ENCODE peak calls at places on chromosomes 5 and 9, in nine cellular contexts. One of them, this sample, is unnamed.
A peak's percentile ranks its signal among the peaks of the same experiment; 100 is the strongest.

GRCh38 chr5:93092349-93093105 is 488.5 kb downstream of the NR2F1-AS1 start:
- DNase-seq in activated CD4-positive, CD25-positive, alpha-beta regulatory T cell treated with anti-CD3 and anti-CD28 coated beads, Interleukin-2, amount 50 U/mL, for 16 hours: no peak
- DNase-seq in activated T-helper 1 cell treated with Interleukin-2 at 50 U/mL for 16 hours: no peak
- DNase-seq in activated naive CD4-positive, alpha-beta T cell: no peak
- DNase-seq in fibroblast of lung: peak; percentile 74
- DNase-seq in epithelial cell of proximal tubule: peak; percentile 3
- DNase-seq in T-helper 9 cell: no peak
- DNase-seq in endothelial cell: no peak
- DNase-seq in immature natural killer cell: no peak
- DNase-seq in this sample: no peak

GRCh38 chr5:112876362-112876761 is 15.3 kb downstream of the SRP19 start:
- DNase-seq in activated CD4-positive, CD25-positive, alpha-beta regulatory T cell treated with anti-CD3 and anti-CD28 coated beads, Interleukin-2, amount 50 U/mL, for 16 hours: no peak
- DNase-seq in activated T-helper 1 cell treated with Interleukin-2 at 50 U/mL for 16 hours: no peak
- DNase-seq in activated naive CD4-positive, alpha-beta T cell: no peak
- DNase-seq in fibroblast of lung: no peak
- DNase-seq in epithelial cell of proximal tubule: no peak
- DNase-seq in T-helper 9 cell: no peak
- DNase-seq in endothelial cell: no peak
- DNase-seq in immature natural killer cell: no peak
- DNase-seq in this sample: no peak

GRCh38 chr9:101028346-101029299 is at the start of gene PLPPR1:
- DNase-seq in activated CD4-positive, CD25-positive, alpha-beta regulatory T cell treated with anti-CD3 and anti-CD28 coated beads, Interleukin-2, amount 50 U/mL, for 16 hours: no peak
- DNase-seq in activated T-helper 1 cell treated with Interleukin-2 at 50 U/mL for 16 hours: no peak
- DNase-seq in activated naive CD4-positive, alpha-beta T cell: no peak
- DNase-seq in fibroblast of lung: peak; percentile 4
- DNase-seq in epithelial cell of proximal tubule: no peak
- DNase-seq in T-helper 9 cell: no peak
- DNase-seq in endothelial cell: peak; percentile 66
- DNase-seq in immature natural killer cell: no peak
- DNase-seq in this sample: no peak

GRCh38 chr9:134484479-134484878 is 157.1 kb upstream of the COL5A1 start:
- DNase-seq in activated CD4-positive, CD25-positive, alpha-beta regulatory T cell treated with anti-CD3 and anti-CD28 coated beads, Interleukin-2, amount 50 U/mL, for 16 hours: no peak
- DNase-seq in activated T-helper 1 cell treated with Interleukin-2 at 50 U/mL for 16 hours: no peak
- DNase-seq in activated naive CD4-positive, alpha-beta T cell: no peak
- DNase-seq in fibroblast of lung: no peak
- DNase-seq in epithelial cell of proximal tubule: no peak
- DNase-seq in T-helper 9 cell: no peak
- DNase-seq in endothelial cell: no peak
- DNase-seq in immature natural killer cell: no peak
- DNase-seq in this sample: no peak

GRCh38 chr5:24817966-24818365 is 173.2 kb upstream of the CDH10 start:
- DNase-seq in activated CD4-positive, CD25-positive, alpha-beta regulatory T cell treated with anti-CD3 and anti-CD28 coated beads, Interleukin-2, amount 50 U/mL, for 16 hours: no peak
- DNase-seq in activated T-helper 1 cell treated with Interleukin-2 at 50 U/mL for 16 hours: no peak
- DNase-seq in activated naive CD4-positive, alpha-beta T cell: no peak
- DNase-seq in fibroblast of lung: no peak
- DNase-seq in epithelial cell of proximal tubule: no peak
- DNase-seq in T-helper 9 cell: no peak
- DNase-seq in endothelial cell: no peak
- DNase-seq in immature natural killer cell: no peak
- DNase-seq in this sample: no peak

GRCh38 chr9:125631391-125632085 is 75.5 kb downstream of the MAPKAP1 start:
- DNase-seq in activated CD4-positive, CD25-positive, alpha-beta regulatory T cell treated with anti-CD3 and anti-CD28 coated beads, Interleukin-2, amount 50 U/mL, for 16 hours: no peak
- DNase-seq in activated T-helper 1 cell treated with Interleukin-2 at 50 U/mL for 16 hours: no peak
- DNase-seq in activated naive CD4-positive, alpha-beta T cell: no peak
- DNase-seq in fibroblast of lung: peak; percentile 77
- DNase-seq in epithelial cell of proximal tubule: no peak
- DNase-seq in T-helper 9 cell: no peak
- DNase-seq in endothelial cell: peak; percentile 19
- DNase-seq in immature natural killer cell: peak; percentile 25
- DNase-seq in this sample: peak; percentile 8

GRCh38 chr9:92097997-92098482 is 17.2 kb downstream of the SPTLC1 start:
- DNase-seq in activated CD4-positive, CD25-positive, alpha-beta regulatory T cell treated with anti-CD3 and anti-CD28 coated beads, Interleukin-2, amount 50 U/mL, for 16 hours: no peak
- DNase-seq in activated T-helper 1 cell treated with Interleukin-2 at 50 U/mL for 16 hours: peak; percentile 45
- DNase-seq in activated naive CD4-positive, alpha-beta T cell: peak; percentile 36
- DNase-seq in fibroblast of lung: peak; percentile 80
- DNase-seq in epithelial cell of proximal tubule: peak; percentile 44
- DNase-seq in T-helper 9 cell: peak; percentile 6
- DNase-seq in endothelial cell: peak; percentile 84
- DNase-seq in immature natural killer cell: peak; percentile 22
- DNase-seq in this sample: no peak

GRCh38 chr5:39716532-39716971 is 291.8 kb upstream of the DAB2 start:
- DNase-seq in activated CD4-positive, CD25-positive, alpha-beta regulatory T cell treated with anti-CD3 and anti-CD28 coated beads, Interleukin-2, amount 50 U/mL, for 16 hours: no peak
- DNase-seq in activated T-helper 1 cell treated with Interleukin-2 at 50 U/mL for 16 hours: no peak
- DNase-seq in activated naive CD4-positive, alpha-beta T cell: no peak
- DNase-seq in fibroblast of lung: peak; percentile 70
- DNase-seq in epithelial cell of proximal tubule: no peak
- DNase-seq in T-helper 9 cell: no peak
- DNase-seq in endothelial cell: peak; percentile 51
- DNase-seq in immature natural killer cell: peak; percentile 22
- DNase-seq in this sample: no peak

GRCh38 chr5:141475625-141476131 is at the start of gene PCDHGC3:
- DNase-seq in activated CD4-positive, CD25-positive, alpha-beta regulatory T cell treated with anti-CD3 and anti-CD28 coated beads, Interleukin-2, amount 50 U/mL, for 16 hours: no peak
- DNase-seq in activated T-helper 1 cell treated with Interleukin-2 at 50 U/mL for 16 hours: no peak
- DNase-seq in activated naive CD4-positive, alpha-beta T cell: no peak
- DNase-seq in fibroblast of lung: peak; percentile 96
- DNase-seq in epithelial cell of proximal tubule: peak; percentile 80
- DNase-seq in T-helper 9 cell: no peak
- DNase-seq in endothelial cell: peak; percentile 82
- DNase-seq in immature natural killer cell: peak; percentile 12
- DNase-seq in this sample: no peak

GRCh38 chr5:74625742-74626241 is 14.7 kb downstream of the ENC1 start:
- DNase-seq in activated CD4-positive, CD25-positive, alpha-beta regulatory T cell treated with anti-CD3 and anti-CD28 coated beads, Interleukin-2, amount 50 U/mL, for 16 hours: no peak
- DNase-seq in activated T-helper 1 cell treated with Interleukin-2 at 50 U/mL for 16 hours: no peak
- DNase-seq in activated naive CD4-positive, alpha-beta T cell: no peak
- DNase-seq in fibroblast of lung: no peak
- DNase-seq in epithelial cell of proximal tubule: no peak
- DNase-seq in T-helper 9 cell: no peak
- DNase-seq in endothelial cell: peak; percentile 14
- DNase-seq in immature natural killer cell: no peak
- DNase-seq in this sample: no peak

GRCh38 chr5:88269222-88269771 is 652 bp upstream of the TMEM161B start:
- DNase-seq in activated CD4-positive, CD25-positive, alpha-beta regulatory T cell treated with anti-CD3 and anti-CD28 coated beads, Interleukin-2, amount 50 U/mL, for 16 hours: no peak
- DNase-seq in activated T-helper 1 cell treated with Interleukin-2 at 50 U/mL for 16 hours: no peak
- DNase-seq in activated naive CD4-positive, alpha-beta T cell: no peak
- DNase-seq in fibroblast of lung: peak; percentile 18
- DNase-seq in epithelial cell of proximal tubule: no peak
- DNase-seq in T-helper 9 cell: peak; percentile 2
- DNase-seq in endothelial cell: no peak
- DNase-seq in immature natural killer cell: no peak
- DNase-seq in this sample: no peak

GRCh38 chr5:31554552-31554951 is 22.5 kb downstream of the C5orf22 start:
- DNase-seq in activated CD4-positive, CD25-positive, alpha-beta regulatory T cell treated with anti-CD3 and anti-CD28 coated beads, Interleukin-2, amount 50 U/mL, for 16 hours: no peak
- DNase-seq in activated T-helper 1 cell treated with Interleukin-2 at 50 U/mL for 16 hours: no peak
- DNase-seq in activated naive CD4-positive, alpha-beta T cell: no peak
- DNase-seq in fibroblast of lung: no peak
- DNase-seq in epithelial cell of proximal tubule: no peak
- DNase-seq in T-helper 9 cell: no peak
- DNase-seq in endothelial cell: no peak
- DNase-seq in immature natural killer cell: no peak
- DNase-seq in this sample: no peak

GRCh38 chr5:30042677-30043076 is 1150.8 kb upstream of the CDH6 start:
- DNase-seq in activated CD4-positive, CD25-positive, alpha-beta regulatory T cell treated with anti-CD3 and anti-CD28 coated beads, Interleukin-2, amount 50 U/mL, for 16 hours: no peak
- DNase-seq in activated T-helper 1 cell treated with Interleukin-2 at 50 U/mL for 16 hours: no peak
- DNase-seq in activated naive CD4-positive, alpha-beta T cell: no peak
- DNase-seq in fibroblast of lung: no peak
- DNase-seq in epithelial cell of proximal tubule: no peak
- DNase-seq in T-helper 9 cell: no peak
- DNase-seq in endothelial cell: no peak
- DNase-seq in immature natural killer cell: no peak
- DNase-seq in this sample: no peak